ENCODE peak calls at places on chromosome 18, in nine cellular contexts. R is BJ, S is bronchial epithelial cell, O is breast epithelium, Z is OCI-LY7, J is GM06990, C is thoracic aorta, F is fibroblast of the aortic adventitia, K is suprapubic skin. L is an unnamed sample.

GRCh38 chr18:22203892-22204536 is 34.6 kb downstream of the GATA6 start:
- DNase-seq in R (no peak), S (no peak), O (no peak), Z (no peak), J (no peak), C (no peak), F (no peak), K (no peak), L (no peak)

GRCh38 chr18:3594760-3595241 is 144.8 kb downstream of the TGIF1 start:
- DNase-seq in R (no peak), S (peak), O (peak), Z (peak), J (no peak), C (no peak), F (peak), K (no peak), L (no peak)

GRCh38 chr18:70490008-70490933 is 201.4 kb downstream of the SOCS6 start:
- DNase-seq in R (no peak), S (peak), O (no peak), Z (peak), J (no peak), C (no peak), F (peak), K (no peak), L (no peak)

GRCh38 chr18:48623468-48624220 is 84.8 kb downstream of the CTIF start:
- DNase-seq in R (peak), S (peak), O (no peak), Z (no peak), J (no peak), C (no peak), F (peak), K (no peak), L (no peak)

GRCh38 chr18:38663270-38663669 is 1097.7 kb upstream of the CELF4 start:
- DNase-seq in R (no peak), S (no peak), O (no peak), Z (no peak), J (no peak), C (no peak), F (no peak), K (no peak), L (no peak)

GRCh38 chr18:35215026-35215425 is 25.8 kb upstream of the ZNF397 start:
- DNase-seq in R (no peak), S (no peak), O (no peak), Z (no peak), J (no peak), C (no peak), F (no peak), K (no peak), L (no peak)

GRCh38 chr18:59539108-59539507 is 158.1 kb downstream of the CCBE1 start:
- DNase-seq in R (no peak), S (no peak), O (no peak), Z (no peak), J (no peak), C (no peak), F (no peak), K (no peak), L (no peak)

GRCh38 chr18:48940854-48941531 is 9.8 kb downstream of the SMAD7 start:
- DNase-seq in R (no peak), S (no peak), O (no peak), Z (no peak), J (peak), C (no peak), F (no peak), K (no peak), L (no peak)

GRCh38 chr18:30361864-30362540 is 680.5 kb downstream of the DSC3 start:
- DNase-seq in R (no peak), S (no peak), O (no peak), Z (no peak), J (no peak), C (no peak), F (no peak), K (no peak), L (no peak)
- TF ChIP-seq CTCF in R (no peak), S (no peak), O (no peak), Z (no peak), J (no peak), C (no peak), F (no peak), K (no peak), L (no peak)

DNA sequence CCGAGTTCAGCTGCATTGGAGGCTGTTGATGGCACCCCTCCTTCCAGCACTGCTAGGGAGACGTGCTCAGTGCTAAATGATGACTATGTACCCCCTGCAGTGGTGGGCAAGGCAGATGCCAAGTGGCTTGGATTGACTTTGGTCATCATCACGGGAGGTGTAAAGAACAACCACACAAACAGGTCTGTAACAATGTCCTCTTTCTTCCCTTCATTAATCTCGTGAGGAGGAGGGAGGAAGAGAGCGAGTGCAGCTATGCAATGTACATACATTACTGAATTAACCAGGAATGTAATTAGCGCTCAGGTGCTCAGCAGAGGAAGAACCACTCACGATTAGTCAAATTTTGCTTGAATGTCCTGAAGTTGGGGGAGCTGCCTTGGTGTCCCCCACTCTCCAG is 173.9 kb upstream of the SKOR2 start:
- DNase-seq in R (no peak), S (no peak), O (no peak), Z (no peak), J (no peak), C (no peak), F (no peak), K (no peak), L (no peak)
- TF ChIP-seq CTCF in R (no peak), S (no peak), O (no peak), Z (no peak), J (no peak), C (no peak), F (no peak), K (no peak), L (no peak)

GRCh38 chr18:61850756-61851155 is 42.1 kb downstream of the RNF152 start:
- DNase-seq in R (no peak), S (peak), O (no peak), Z (no peak), J (no peak), C (no peak), F (no peak), K (no peak), L (no peak)

GRCh38 chr18:61852496-61852895 is 40.3 kb downstream of the RNF152 start:
- DNase-seq in R (no peak), S (peak), O (no peak), Z (no peak), J (no peak), C (no peak), F (no peak), K (no peak), L (no peak)

GRCh38 chr18:61854578-61854977 is 38.2 kb downstream of the RNF152 start:
- DNase-seq in R (no peak), S (peak), O (no peak), Z (no peak), J (no peak), C (no peak), F (peak), K (no peak), L (no peak)

GRCh38 chr18:61851279-61851678 is 41.5 kb downstream of the RNF152 start:
- DNase-seq in R (no peak), S (no peak), O (no peak), Z (no peak), J (no peak), C (no peak), F (peak), K (no peak), L (no peak)

DNA sequence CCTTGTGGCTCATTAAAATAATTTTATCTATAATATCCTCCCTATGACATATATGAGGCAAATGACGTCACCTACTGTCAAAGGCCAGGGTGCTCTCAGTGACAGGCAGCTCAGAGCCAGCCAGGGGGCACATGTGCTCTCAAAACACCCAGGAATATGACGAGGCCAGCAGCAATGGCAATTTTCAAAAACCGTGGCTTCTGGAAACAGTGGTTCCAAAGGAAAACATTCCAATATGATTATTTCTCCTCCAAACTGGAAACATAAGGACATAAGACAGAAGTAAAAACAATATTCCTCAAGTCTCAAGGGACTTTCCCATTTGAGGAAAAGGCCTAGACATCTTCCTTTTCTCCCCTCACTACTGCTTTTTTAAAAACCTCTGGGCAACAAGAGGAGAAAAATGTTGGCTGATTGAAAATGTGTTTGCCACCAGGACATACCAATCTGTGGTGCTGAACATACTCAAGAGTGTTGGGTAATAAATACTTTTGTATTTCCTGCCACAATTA is 40.8 kb downstream of the RNF152 start:
- DNase-seq in R (no peak), S (no peak), O (no peak), Z (no peak), J (no peak), C (no peak), F (peak), K (no peak), L (peak)
- TF ChIP-seq CTCF in R (no peak), S (no peak), O (no peak), Z (no peak), J (no peak), C (no peak), F (no peak), K (no peak), L (peak)

GRCh38 chr18:76850112-76850511 is 27.8 kb downstream of the ZNF236 start:
- DNase-seq in R (no peak), S (no peak), O (no peak), Z (no peak), J (no peak), C (no peak), F (no peak), K (no peak), L (no peak)

GRCh38 chr18:76846217-76846616 is 23.9 kb downstream of the ZNF236 start:
- DNase-seq in R (no peak), S (no peak), O (no peak), Z (no peak), J (no peak), C (no peak), F (no peak), K (no peak), L (no peak)

GRCh38 chr18:76844144-76844543 is 21.8 kb downstream of the ZNF236 start:
- DNase-seq in R (no peak), S (no peak), O (no peak), Z (no peak), J (no peak), C (no peak), F (no peak), K (no peak), L (no peak)

GRCh38 chr18:76844742-76845477 is 22.6 kb downstream of the ZNF236 start:
- DNase-seq in R (no peak), S (peak), O (no peak), Z (no peak), J (no peak), C (no peak), F (no peak), K (no peak), L (no peak)

DNA sequence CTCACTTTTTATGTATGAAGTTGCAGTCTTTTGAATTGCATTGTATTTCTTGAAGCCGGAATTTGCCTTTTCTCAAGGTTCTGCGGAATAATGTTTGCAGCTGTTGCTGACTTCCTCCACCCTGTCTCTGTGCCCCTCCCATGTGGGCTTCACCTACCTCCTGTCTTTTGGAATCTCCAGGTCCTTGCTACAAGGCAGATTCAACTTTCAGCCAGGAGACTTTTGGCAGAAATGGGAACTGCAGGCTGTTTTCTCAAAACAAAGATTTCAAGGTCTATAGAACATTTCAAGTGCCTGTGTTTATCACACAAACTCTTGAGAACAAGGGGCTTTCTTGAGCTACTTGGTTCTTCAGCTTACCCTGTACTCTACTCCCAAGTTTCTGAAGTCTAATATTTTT is 25.6 kb downstream of the ZNF236 start:
- DNase-seq in R (no peak), S (peak), O (no peak), Z (no peak), J (no peak), C (no peak), F (no peak), K (no peak), L (no peak)
- TF ChIP-seq CTCF in R (peak), S (no peak), O (no peak), Z (no peak), J (no peak), C (no peak), F (peak), K (no peak), L (peak)

GRCh38 chr18:74290831-74291770 is 662 bp downstream of the CYB5A start:
- DNase-seq in R (no peak), S (peak), O (no peak), Z (no peak), J (peak), C (no peak), F (peak), K (no peak), L (no peak)

GRCh38 chr18:74289946-74290478 is 1.8 kb downstream of the CYB5A start:
- DNase-seq in R (no peak), S (no peak), O (no peak), Z (no peak), J (no peak), C (no peak), F (no peak), K (no peak), L (no peak)

GRCh38 chr18:74294526-74294925 is 2.8 kb upstream of the CYB5A start:
- DNase-seq in R (no peak), S (no peak), O (peak), Z (no peak), J (no peak), C (no peak), F (peak), K (no peak), L (no peak)

GRCh38 chr18:74291771-74292540 is at the start of gene CYB5A:
- DNase-seq in R (peak), S (peak), O (peak), Z (no peak), J (peak), C (peak), F (peak), K (peak), L (peak)

GRCh38 chr18:74292541-74292858 is 737 bp upstream of the CYB5A start:
- DNase-seq in R (no peak), S (no peak), O (no peak), Z (no peak), J (no peak), C (no peak), F (no peak), K (no peak), L (no peak)
- TF ChIP-seq CTCF in R (no peak), S (no peak), O (no peak), Z (no peak), J (no peak), C (no peak), F (no peak), K (no peak), L (no peak)

GRCh38 chr18:76801567-76802505 is 20.5 kb upstream of the ZNF236 start:
- DNase-seq in R (no peak), S (no peak), O (no peak), Z (peak), J (peak), C (no peak), F (peak), K (no peak), L (no peak)
- TF ChIP-seq CTCF in R (peak), S (peak), O (peak), Z (peak), J (peak), C (peak), F (peak), K (peak), L (peak)

DNA sequence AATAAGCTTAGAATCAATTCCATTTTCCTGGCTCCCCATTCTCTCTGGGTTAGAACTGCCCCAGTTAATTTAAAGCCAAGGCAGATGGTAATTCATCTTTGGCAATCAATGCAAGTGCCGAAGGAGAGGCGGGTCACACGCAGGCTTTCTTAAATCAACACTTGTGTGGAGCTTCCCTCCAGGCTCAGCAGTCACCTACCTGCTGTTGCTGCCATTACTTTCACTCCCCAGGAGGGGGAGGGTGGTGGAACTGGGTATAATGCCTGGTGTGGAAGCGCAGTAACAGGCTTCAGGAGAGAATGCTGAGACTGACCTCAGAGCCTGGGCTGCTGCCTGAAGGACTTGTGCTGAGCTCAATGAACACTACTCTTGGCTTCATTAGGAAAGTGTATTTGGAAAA is 19.2 kb downstream of the TTR start:
- DNase-seq in R (no peak), S (peak), O (no peak), Z (peak), J (no peak), C (no peak), F (peak), K (no peak), L (no peak)
- TF ChIP-seq CTCF in R (no peak), S (peak), O (no peak), Z (peak), J (peak), C (no peak), F (peak), K (no peak), L (no peak)

L was measured in osteocyte.